ENCODE peak calls at places on chromosomes 3 and 15, in seven cellular contexts. E is germinal center; I is Peyer's patch; K is stimulated activated CD4-positive, alpha-beta T cell treated with anti-CD3 and anti-CD28 coated beads, TNF-alpha, amount 100 ng/mL, for 4 hours; H is activated naive CD4-positive, alpha-beta T cell; S is mesenteric fat pad; F is OCI-M1. W is an unnamed sample.

GRCh38 chr15:48507416-48508065 is 138.0 kb downstream of the FBN1 start:
- DNase-seq in E (peak; percentile 28), I (no peak), K (no peak), H (no peak), S (no peak), F (peak; percentile 85), W (peak; percentile 73)

GRCh38 chr3:17740703-17741102 is 1.7 kb downstream of the TBC1D5 start:
- DNase-seq in E (peak; percentile 27), I (no peak), K (no peak), H (no peak), S (no peak), F (peak; percentile 75), W (peak; percentile 53)

GRCh38 chr3:66609660-66610547 is 109.1 kb upstream of the LRIG1 start:
- DNase-seq in E (no peak), I (no peak), K (no peak), H (no peak), S (no peak), F (no peak), W (peak; percentile 39)

GRCh38 chr3:67044955-67045354 is 46.8 kb downstream of the KBTBD8 start:
- DNase-seq in E (no peak), I (no peak), K (no peak), H (no peak), S (no peak), F (no peak), W (no peak)

GRCh38 chr3:74546426-74546825 is 68.0 kb downstream of the CNTN3 start:
- DNase-seq in E (no peak), I (peak; percentile 47), K (no peak), H (no peak), S (no peak), F (no peak), W (no peak)

GRCh38 chr3:49666592-49666991 is 7.6 kb upstream of the APEH start:
- DNase-seq in E (no peak), I (no peak), K (no peak), H (no peak), S (no peak), F (no peak), W (no peak)

GRCh38 chr3:144770813-144771400 is 799.3 kb downstream of the DIPK2A start:
- DNase-seq in E (no peak), I (no peak), K (no peak), H (no peak), S (no peak), F (peak; percentile 70), W (peak; percentile 61)

GRCh38 chr15:91522609-91523332 is 330.7 kb upstream of the SLCO3A1 start:
- DNase-seq in E (no peak), I (no peak), K (no peak), H (no peak), S (no peak), F (peak; percentile 59), W (peak; percentile 71)

GRCh38 chr15:67941643-67942315 is 101.9 kb upstream of the RNU6-1 start:
- DNase-seq in E (no peak), I (peak; percentile 59), K (no peak), H (no peak), S (no peak), F (no peak), W (peak; percentile 88)

GRCh38 chr3:54165865-54166264 is 43.5 kb downstream of the CACNA2D3 start:
- DNase-seq in E (no peak), I (no peak), K (no peak), H (no peak), S (no peak), F (no peak), W (no peak)

GRCh38 chr3:140128217-140129137 is 193.5 kb downstream of the CLSTN2 start:
- DNase-seq in E (peak; percentile 22), I (peak; percentile 49), K (no peak), H (no peak), S (no peak), F (peak; percentile 44), W (peak; percentile 59)

GRCh38 chr15:91992940-91993339 is 139.4 kb downstream of the SLCO3A1 start:
- DNase-seq in E (no peak), I (no peak), K (no peak), H (no peak), S (no peak), F (peak; percentile 83), W (no peak)

GRCh38 chr3:46361408-46362283 is 7.7 kb downstream of the CCR2 start:
- DNase-seq in E (no peak), I (no peak), K (no peak), H (no peak), S (no peak), F (peak; percentile 58), W (no peak)

GRCh38 chr3:56119575-56120349 is 348.5 kb downstream of the ERC2 start:
- DNase-seq in E (no peak), I (no peak), K (no peak), H (no peak), S (no peak), F (no peak), W (no peak)

GRCh38 chr3:18016366-18016765 is 273.9 kb upstream of the TBC1D5 start:
- DNase-seq in E (no peak), I (no peak), K (no peak), H (no peak), S (no peak), F (no peak), W (no peak)

GRCh38 chr3:10676905-10677304 is 139.1 kb upstream of the SLC6A11 start:
- DNase-seq in E (no peak), I (no peak), K (no peak), H (no peak), S (no peak), F (no peak), W (no peak)

GRCh38 chr3:67486883-67487282 is 167.5 kb downstream of the SUCLG2 start:
- DNase-seq in E (no peak), I (no peak), K (no peak), H (no peak), S (no peak), F (no peak), W (no peak)

GRCh38 chr3:133937061-133937686 is 41.5 kb upstream of the RAB6B start:
- DNase-seq in E (no peak), I (peak; percentile 22), K (no peak), H (no peak), S (no peak), F (no peak), W (no peak)

GRCh38 chr15:85439996-85440395 is 59.6 kb downstream of the AKAP13 start:
- DNase-seq in E (no peak), I (no peak), K (no peak), H (no peak), S (no peak), F (no peak), W (peak; percentile 59)

GRCh38 chr3:158794936-158795518 is 6.8 kb upstream of the MFSD1 start:
- DNase-seq in E (peak; percentile 30), I (no peak), K (no peak), H (no peak), S (no peak), F (peak; percentile 51), W (peak; percentile 60)

GRCh38 chr15:97072560-97072959 is 742.1 kb downstream of the NR2F2 start:
- DNase-seq in E (no peak), I (no peak), K (no peak), H (no peak), S (no peak), F (peak; percentile 12), W (no peak)

GRCh38 chr3:4976109-4976508 is 3.1 kb upstream of the BHLHE40 start:
- DNase-seq in E (no peak), I (peak; percentile 73), K (no peak), H (no peak), S (no peak), F (peak; percentile 95), W (peak; percentile 67)

GRCh38 chr3:25457642-25458419 is 29.8 kb downstream of the RARB start:
- DNase-seq in E (no peak), I (no peak), K (no peak), H (no peak), S (no peak), F (no peak), W (peak; percentile 7)

GRCh38 chr15:76057332-76058000 is 2.3 kb upstream of the TMEM266 start:
- DNase-seq in E (peak; percentile 49), I (peak; percentile 55), K (no peak), H (no peak), S (no peak), F (peak; percentile 69), W (peak; percentile 67)

GRCh38 chr15:57149196-57149595 is 227.1 kb upstream of the CGNL1 start:
- DNase-seq in E (no peak), I (no peak), K (no peak), H (no peak), S (no peak), F (no peak), W (no peak)

GRCh38 chr3:81998139-81998755 is 236.8 kb upstream of the GBE1 start:
- DNase-seq in E (no peak), I (no peak), K (no peak), H (no peak), S (no peak), F (peak; percentile 3), W (no peak)

GRCh38 chr15:88736204-88736603 is 67.0 kb upstream of the ACAN start:
- DNase-seq in E (no peak), I (no peak), K (no peak), H (no peak), S (no peak), F (no peak), W (no peak)

GRCh38 chr3:111613294-111613693 is 18.1 kb upstream of the ZBED2 start:
- DNase-seq in E (no peak), I (no peak), K (no peak), H (no peak), S (no peak), F (no peak), W (no peak)

GRCh38 chr15:44227584-44227983 is 32.5 kb upstream of the FRMD5 start:
- DNase-seq in E (no peak), I (no peak), K (no peak), H (no peak), S (no peak), F (no peak), W (no peak)

GRCh38 chr3:142929109-142929508 is 34.4 kb downstream of the PAQR9 start:
- DNase-seq in E (peak; percentile 26), I (peak; percentile 74), K (no peak), H (no peak), S (no peak), F (peak; percentile 81), W (peak; percentile 72)

GRCh38 chr3:113532698-113533533 is 561 bp downstream of the SIDT1 start:
- DNase-seq in E (peak; percentile 52), I (peak; percentile 68), K (no peak), H (peak; percentile 36), S (no peak), F (no peak), W (peak; percentile 23)

GRCh38 chr3:100047455-100048141 is 66.7 kb downstream of the FILIP1L start:
- DNase-seq in E (peak; percentile 54), I (peak; percentile 72), K (no peak), H (no peak), S (no peak), F (peak; percentile 82), W (peak; percentile 91)

GRCh38 chr15:101038327-101039003 is 119.3 kb downstream of the LRRK1 start:
- DNase-seq in E (no peak), I (peak; percentile 17), K (no peak), H (no peak), S (no peak), F (no peak), W (no peak)

GRCh38 chr3:55556622-55557531 is 69.8 kb upstream of the WNT5A start:
- DNase-seq in E (no peak), I (no peak), K (no peak), H (no peak), S (no peak), F (no peak), W (no peak)

GRCh38 chr3:31699309-31699953 is 166.7 kb downstream of the STT3B start:
- DNase-seq in E (no peak), I (no peak), K (no peak), H (no peak), S (no peak), F (no peak), W (no peak)

GRCh38 chr3:23845361-23845760 is 39.6 kb downstream of the UBE2E1 start:
- DNase-seq in E (no peak), I (no peak), K (no peak), H (no peak), S (no peak), F (peak; percentile 16), W (no peak)

GRCh38 chr3:11661827-11662226 is 18.1 kb upstream of the VGLL4 start:
- DNase-seq in E (no peak), I (no peak), K (no peak), H (no peak), S (no peak), F (peak; percentile 66), W (no peak)

GRCh38 chr3:134928819-134929218 is 133.8 kb downstream of the EPHB1 start:
- DNase-seq in E (no peak), I (no peak), K (no peak), H (no peak), S (no peak), F (no peak), W (no peak)